ENCODE peak calls at places on chromosomes 16 and 17, in seven cellular contexts. I is smooth muscle cell of the brain vasculature; C is stimulated activated CD4-positive, alpha-beta T cell treated with anti-CD3 and anti-CD28 coated beads, Interleukin-15, amount 100 ng/mL, for 1 hour; K is H9; X is activated B cell treated with CpG ODN at 0.5 μM for 24 hours; P is stimulated activated CD8-positive, alpha-beta memory T cell treated with anti-CD3 and anti-CD28 coated beads, Interleukin-4, amount 100 ng/mL, for 1 hour; Y is stimulated activated effector memory CD8-positive, alpha-beta T cell treated with anti-CD3 and anti-CD28 coated beads, Interleukin-12 subunit alpha, Interleukin-12 subunit beta, amount 100 ng/mL, for 72 hours. J is an unnamed sample.
A peak's percentile ranks its signal among the peaks of the same experiment; 100 is the strongest.

GRCh38 chr17:77872199-77872598 is 86.3 kb upstream of the TNRC6C start:
- DNase-seq in I (no peak), P (no peak), K (no peak), C (no peak), X (no peak), Y (no peak), J (no peak)

GRCh38 chr16:75097941-75098897 is 18.4 kb downstream of the LDHD start:
- DNase-seq in X (no peak), I (no peak), Y (peak; percentile 45), C (peak; percentile 53), P (no peak), K (no peak), J (no peak)

GRCh38 chr16:70018254-70018653 is 67.1 kb downstream of the CLEC18A start:
- DNase-seq in Y (no peak), I (no peak), X (no peak), P (no peak), K (peak; percentile 67), C (no peak), J (peak; percentile 34)

GRCh38 chr17:40993856-40994255 is at the start of gene KRTAP3-3:
- DNase-seq in P (no peak), I (no peak), X (no peak), C (no peak), K (no peak), Y (no peak), J (no peak)

GRCh38 chr16:10575506-10576130 is 4.8 kb downstream of the EMP2 start:
- DNase-seq in X (no peak), P (no peak), K (no peak), Y (no peak), I (no peak), C (no peak), J (no peak)

GRCh38 chr16:610513-611381 is 20.0 kb upstream of the WFIKKN1 start:
- DNase-seq in I (no peak), C (peak; percentile 36), P (no peak), X (no peak), K (peak; percentile 86), Y (peak; percentile 40), J (no peak)

GRCh38 chr17:81384929-81385319 is 10.3 kb upstream of the BAHCC1 start:
- DNase-seq in C (no peak), I (no peak), X (no peak), Y (no peak), P (no peak), K (no peak), J (no peak)

GRCh38 chr17:40479754-40480480 is 21.5 kb downstream of the TNS4 start:
- DNase-seq in P (no peak), X (no peak), C (no peak), Y (peak; percentile 6), I (no peak), K (no peak), J (no peak)

GRCh38 chr17:8158267-8159031 is 4.3 kb downstream of the VAMP2 start:
- DNase-seq in C (peak; percentile 73), I (no peak), P (peak; percentile 70), X (peak; percentile 79), K (peak; percentile 95), Y (peak; percentile 87), J (peak; percentile 83)

GRCh38 chr16:59392911-59393310 is 658.8 kb upstream of the GOT2 start:
- DNase-seq in K (no peak), P (no peak), X (no peak), I (no peak), Y (no peak), C (no peak), J (no peak)

GRCh38 chr16:67029249-67030096 is 524 bp downstream of the CBFB start:
- DNase-seq in I (no peak), X (peak; percentile 68), C (peak; percentile 41), P (no peak), K (no peak), Y (peak; percentile 55), J (peak; percentile 34)

GRCh38 chr17:15885770-15886169 is 59.2 kb upstream of the ADORA2B start:
- DNase-seq in I (no peak), C (no peak), P (no peak), Y (no peak), X (no peak), K (no peak), J (no peak)

GRCh38 chr16:54748611-54749190 is 182.0 kb upstream of the IRX5 start:
- DNase-seq in K (no peak), Y (no peak), I (no peak), X (no peak), P (no peak), C (no peak), J (no peak)

GRCh38 chr17:82884341-82884871 is 44.6 kb upstream of the ZNF750 start:
- DNase-seq in K (no peak), P (no peak), Y (no peak), C (no peak), X (no peak), I (no peak), J (no peak)

GRCh38 chr17:16818340-16818739 is 128.3 kb downstream of the CCDC144A start:
- DNase-seq in P (no peak), X (no peak), I (no peak), Y (no peak), K (peak; percentile 31), C (no peak), J (no peak)

GRCh38 chr16:83113317-83113716 is 486.5 kb downstream of the CDH13 start:
- DNase-seq in C (no peak), I (no peak), Y (no peak), K (peak; percentile 71), P (no peak), X (no peak), J (peak; percentile 32)

J was measured in brain microvascular endothelial cell.